ENCODE peak calls at places on chromosomes 4 and X, in seven cellular contexts. One of them, this sample, is unnamed.

GRCh38 chrX:11881485-11882170 is 123.6 kb downstream of the MSL3 start:
- DNase-seq in HFF-Myc: no peak
- DNase-seq in left ventricle myocardium inferior: no peak
- DNase-seq in A549: no peak
- DNase-seq in choroid plexus epithelial cell: no peak
- DNase-seq in right atrium auricular region: no peak
- DNase-seq in foreskin fibroblast: no peak
- DNase-seq in this sample: no peak

GRCh38 chr4:144647095-144647959 is 1.4 kb downstream of the HHIP start:
- DNase-seq in HFF-Myc: no peak
- DNase-seq in left ventricle myocardium inferior: no peak
- DNase-seq in A549: peak; percentile 5
- DNase-seq in choroid plexus epithelial cell: peak; percentile 77
- DNase-seq in right atrium auricular region: no peak
- DNase-seq in foreskin fibroblast: no peak
- DNase-seq in this sample: no peak

GRCh38 chrX:78019586-78020483 is 50.4 kb upstream of the PGAM4 start:
- DNase-seq in HFF-Myc: no peak
- DNase-seq in left ventricle myocardium inferior: no peak
- DNase-seq in A549: no peak
- DNase-seq in choroid plexus epithelial cell: no peak
- DNase-seq in right atrium auricular region: no peak
- DNase-seq in foreskin fibroblast: no peak
- DNase-seq in this sample: no peak

GRCh38 chrX:113390531-113390930 is 549.9 kb upstream of the AMOT start:
- DNase-seq in HFF-Myc: no peak
- DNase-seq in left ventricle myocardium inferior: no peak
- DNase-seq in A549: no peak
- DNase-seq in choroid plexus epithelial cell: no peak
- DNase-seq in right atrium auricular region: no peak
- DNase-seq in foreskin fibroblast: no peak
- DNase-seq in this sample: no peak

GRCh38 chr4:70269674-70270073 is 27.3 kb downstream of the CSN3 start:
- DNase-seq in HFF-Myc: no peak
- DNase-seq in left ventricle myocardium inferior: no peak
- DNase-seq in A549: no peak
- DNase-seq in choroid plexus epithelial cell: peak; percentile 48
- DNase-seq in right atrium auricular region: no peak
- DNase-seq in foreskin fibroblast: no peak
- DNase-seq in this sample: no peak

GRCh38 chr4:152004801-152005200 is 244.0 kb upstream of the GATB start:
- DNase-seq in HFF-Myc: no peak
- DNase-seq in left ventricle myocardium inferior: no peak
- DNase-seq in A549: no peak
- DNase-seq in choroid plexus epithelial cell: no peak
- DNase-seq in right atrium auricular region: no peak
- DNase-seq in foreskin fibroblast: no peak
- DNase-seq in this sample: no peak

GRCh38 chrX:68789966-68790365 is 38.9 kb upstream of the EFNB1 start:
- DNase-seq in HFF-Myc: no peak
- DNase-seq in left ventricle myocardium inferior: no peak
- DNase-seq in A549: no peak
- DNase-seq in choroid plexus epithelial cell: no peak
- DNase-seq in right atrium auricular region: no peak
- DNase-seq in foreskin fibroblast: no peak
- DNase-seq in this sample: no peak

GRCh38 chrX:39966186-39966585 is 131.6 kb downstream of the BCOR start:
- DNase-seq in HFF-Myc: no peak
- DNase-seq in left ventricle myocardium inferior: no peak
- DNase-seq in A549: no peak
- DNase-seq in choroid plexus epithelial cell: no peak
- DNase-seq in right atrium auricular region: no peak
- DNase-seq in foreskin fibroblast: no peak
- DNase-seq in this sample: no peak

GRCh38 chr4:20288846-20289512 is 37.3 kb downstream of the SLIT2 start:
- DNase-seq in HFF-Myc: no peak
- DNase-seq in left ventricle myocardium inferior: no peak
- DNase-seq in A549: no peak
- DNase-seq in choroid plexus epithelial cell: no peak
- DNase-seq in right atrium auricular region: no peak
- DNase-seq in foreskin fibroblast: peak; percentile 47
- DNase-seq in this sample: no peak

GRCh38 chr4:93832097-93832496 is 3.5 kb downstream of the ATOH1 start:
- DNase-seq in HFF-Myc: no peak
- DNase-seq in left ventricle myocardium inferior: no peak
- DNase-seq in A549: no peak
- DNase-seq in choroid plexus epithelial cell: no peak
- DNase-seq in right atrium auricular region: no peak
- DNase-seq in foreskin fibroblast: no peak
- DNase-seq in this sample: no peak

GRCh38 chr4:183106839-183107238 is 7.8 kb downstream of the WWC2 start:
- DNase-seq in HFF-Myc: no peak
- DNase-seq in left ventricle myocardium inferior: no peak
- DNase-seq in A549: no peak
- DNase-seq in choroid plexus epithelial cell: peak; percentile 36
- DNase-seq in right atrium auricular region: no peak
- DNase-seq in foreskin fibroblast: no peak
- DNase-seq in this sample: no peak
- TF ChIP-seq CTCF in HFF-Myc: no peak
- TF ChIP-seq CTCF in left ventricle myocardium inferior: no peak
- TF ChIP-seq CTCF in A549: no peak
- TF ChIP-seq CTCF in choroid plexus epithelial cell: peak; percentile 25
- TF ChIP-seq CTCF in right atrium auricular region: no peak
- TF ChIP-seq CTCF in foreskin fibroblast: no peak
- TF ChIP-seq CTCF in this sample: peak; percentile 34

GRCh38 chrX:48854898-48855297 is 19.5 kb upstream of the PCSK1N start:
- DNase-seq in HFF-Myc: no peak
- DNase-seq in left ventricle myocardium inferior: no peak
- DNase-seq in A549: no peak
- DNase-seq in choroid plexus epithelial cell: peak; percentile 44
- DNase-seq in right atrium auricular region: no peak
- DNase-seq in foreskin fibroblast: no peak
- DNase-seq in this sample: no peak
- TF ChIP-seq CTCF in HFF-Myc: no peak
- TF ChIP-seq CTCF in left ventricle myocardium inferior: no peak
- TF ChIP-seq CTCF in A549: peak; percentile 34
- TF ChIP-seq CTCF in choroid plexus epithelial cell: peak; percentile 67
- TF ChIP-seq CTCF in right atrium auricular region: no peak
- TF ChIP-seq CTCF in foreskin fibroblast: peak; percentile 22
- TF ChIP-seq CTCF in this sample: no peak

GRCh38 chr4:110442309-110442708 is 33.6 kb upstream of the ENPEP start:
- DNase-seq in HFF-Myc: no peak
- DNase-seq in left ventricle myocardium inferior: no peak
- DNase-seq in A549: no peak
- DNase-seq in choroid plexus epithelial cell: no peak
- DNase-seq in right atrium auricular region: no peak
- DNase-seq in foreskin fibroblast: no peak
- DNase-seq in this sample: no peak
- TF ChIP-seq CTCF in HFF-Myc: no peak
- TF ChIP-seq CTCF in left ventricle myocardium inferior: no peak
- TF ChIP-seq CTCF in A549: no peak
- TF ChIP-seq CTCF in choroid plexus epithelial cell: peak; percentile 11
- TF ChIP-seq CTCF in right atrium auricular region: no peak
- TF ChIP-seq CTCF in foreskin fibroblast: no peak
- TF ChIP-seq CTCF in this sample: no peak

DNA sequence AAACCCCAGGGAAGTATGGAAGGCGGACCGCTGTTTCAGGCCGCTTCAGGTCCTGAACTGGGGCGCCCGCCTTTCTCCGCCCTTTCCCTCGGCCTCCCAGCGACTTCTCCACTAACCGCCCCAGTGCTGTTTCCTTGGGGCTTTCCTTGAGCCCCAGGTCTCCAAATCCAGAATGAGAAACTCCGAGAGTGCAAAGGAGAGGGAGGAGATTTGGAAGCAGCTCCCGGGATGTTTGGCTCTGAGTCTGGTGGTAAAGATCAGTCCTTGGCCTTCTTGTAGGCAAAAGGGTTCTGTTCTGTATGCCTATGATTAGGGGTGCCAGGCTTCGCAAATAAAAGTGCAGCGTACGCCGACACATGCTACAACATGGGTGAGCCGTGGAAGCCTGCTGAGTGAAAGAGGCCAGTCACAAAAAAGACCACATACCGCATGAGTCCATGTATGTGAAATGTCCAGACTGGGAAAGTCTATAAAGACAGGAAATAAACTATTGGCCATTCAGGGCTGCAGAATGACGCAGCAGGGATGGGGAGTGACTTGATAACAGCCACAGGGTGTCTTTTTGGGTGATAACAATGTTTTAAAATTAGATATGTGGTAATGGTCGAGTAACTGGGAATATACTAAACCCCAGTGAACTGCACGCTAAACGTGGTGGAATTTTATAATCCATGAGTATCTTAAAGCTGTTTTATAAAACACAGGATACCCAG is 99.8 kb downstream of the TRAPPC11 start:
- DNase-seq in HFF-Myc: no peak
- DNase-seq in left ventricle myocardium inferior: no peak
- DNase-seq in A549: no peak
- DNase-seq in choroid plexus epithelial cell: no peak
- DNase-seq in right atrium auricular region: no peak
- DNase-seq in foreskin fibroblast: no peak
- DNase-seq in this sample: no peak
- TF ChIP-seq CTCF in HFF-Myc: no peak
- TF ChIP-seq CTCF in left ventricle myocardium inferior: no peak
- TF ChIP-seq CTCF in A549: no peak
- TF ChIP-seq CTCF in choroid plexus epithelial cell: no peak
- TF ChIP-seq CTCF in right atrium auricular region: no peak
- TF ChIP-seq CTCF in foreskin fibroblast: no peak
- TF ChIP-seq CTCF in this sample: no peak

This sample was measured in neural crest cell.